ENCODE peak calls at places on chromosomes 3 and 15, in seven cellular contexts. S is C1 segment of cervical spinal cord, U is glomerular endothelial cell, J is HFFc6, B is head of caudate nucleus, T is cardiac muscle cell, E is hepatic stellate cell. Z is an unnamed sample.

GRCh38 chr15:67303490-67304363 is 49.1 kb downstream of the IQCH start:
- DNase-seq in U (peak; percentile 12), S (no peak), E (no peak), T (peak; percentile 62), B (no peak), J (peak; percentile 15), Z (no peak)

GRCh38 chr3:156576887-156577427 is 22.0 kb upstream of the SSR3 start:
- DNase-seq in U (no peak), E (no peak), S (no peak), J (no peak), B (no peak), T (no peak), Z (no peak)

GRCh38 chr3:175956964-175957363 is 1097.8 kb downstream of the NAALADL2 start:
- DNase-seq in S (no peak), U (no peak), J (peak; percentile 28), E (no peak), T (no peak), B (no peak), Z (no peak)

GRCh38 chr3:73493543-73494314 is 131.0 kb downstream of the PDZRN3 start:
- DNase-seq in T (no peak), S (no peak), U (no peak), E (peak; percentile 77), B (no peak), J (peak; percentile 81), Z (peak; percentile 43)

GRCh38 chr3:75863878-75864277 is 78.5 kb upstream of the ZNF717 start:
- DNase-seq in U (no peak), J (no peak), B (no peak), E (no peak), S (no peak), T (no peak), Z (no peak)

GRCh38 chr15:23869391-23869790 is 182.3 kb upstream of the NDN start:
- DNase-seq in S (no peak), J (no peak), T (peak; percentile 86), B (no peak), E (no peak), U (no peak), Z (no peak)

GRCh38 chr3:48236531-48236930 is 4.4 kb upstream of the ZNF589 start:
- DNase-seq in B (no peak), J (no peak), U (no peak), T (no peak), E (no peak), S (no peak), Z (no peak)

GRCh38 chr3:169573129-169573528 is 90.4 kb downstream of the MECOM start:
- DNase-seq in U (no peak), J (no peak), T (no peak), E (no peak), B (no peak), S (no peak), Z (no peak)

GRCh38 chr3:131630812-131631211 is 128.0 kb upstream of the MRPL3 start:
- DNase-seq in B (no peak), T (no peak), E (no peak), J (peak; percentile 2), S (no peak), U (no peak), Z (no peak)

GRCh38 chr15:39471791-39472190 is 109.1 kb upstream of the THBS1 start:
- DNase-seq in U (no peak), E (no peak), J (no peak), S (no peak), B (no peak), T (no peak), Z (no peak)

GRCh38 chr3:25453521-25454410 is 25.7 kb downstream of the RARB start:
- DNase-seq in J (peak; percentile 57), E (peak; percentile 29), S (no peak), T (no peak), U (no peak), B (no peak), Z (peak; percentile 60)

GRCh38 chr3:174170248-174170647 is 688.9 kb upstream of the NAALADL2 start:
- DNase-seq in T (no peak), U (no peak), S (no peak), J (no peak), E (no peak), B (no peak), Z (no peak)

GRCh38 chr3:49668414-49668797 is 5.7 kb upstream of the APEH start:
- DNase-seq in T (no peak), S (no peak), J (no peak), B (no peak), U (no peak), E (no peak), Z (no peak)

Z was measured in amniotic stem cell.